ENCODE peak calls at places on chromosomes 2 and 18, in nine cellular contexts. F, P, U, A, W, H, X, E and N are unnamed samples.

GRCh38 chr2:120436885-120437603 is 91.1 kb downstream of the INHBB start:
- DNase-seq in P (no peak), E (no peak), H (peak), X (peak), U (peak), F (peak), A (no peak), W (peak), N (peak)

GRCh38 chr2:3246406-3246805 is 131.2 kb downstream of the EIPR1 start:
- DNase-seq in F (no peak), H (no peak), E (no peak), A (no peak), P (no peak), X (no peak), U (no peak), W (no peak), N (no peak)

GRCh38 chr2:222722327-222722946 is 51.0 kb downstream of the MOGAT1 start:
- DNase-seq in E (no peak), X (peak), P (no peak), H (peak), U (no peak), W (peak), F (no peak), A (no peak), N (no peak)

GRCh38 chr2:21118302-21118920 is 5.4 kb upstream of the TDRD15 start:
- DNase-seq in F (peak), P (peak), E (no peak), W (peak), A (no peak), H (peak), U (peak), X (peak), N (peak)

GRCh38 chr2:88059979-88060906 is 4.7 kb upstream of the KRCC1 start:
- DNase-seq in F (peak), P (peak), W (peak), E (peak), H (peak), U (peak), X (peak), A (no peak), N (no peak)

GRCh38 chr2:98583866-98584618 is 24.3 kb downstream of the COA5 start:
- DNase-seq in U (no peak), P (no peak), H (no peak), E (no peak), A (no peak), F (no peak), W (no peak), X (no peak), N (no peak)

GRCh38 chr2:168462543-168463045 is 6.5 kb downstream of the CERS6 start:
- DNase-seq in E (no peak), X (no peak), W (no peak), U (no peak), H (no peak), F (no peak), P (no peak), A (no peak), N (no peak)

GRCh38 chr2:231662028-231662810 is 46.1 kb upstream of the PTMA start:
- DNase-seq in F (peak), U (no peak), E (peak), A (no peak), P (peak), X (peak), W (peak), H (peak), N (peak)

GRCh38 chr2:146806295-146807005 is 1038.4 kb upstream of the ACVR2A start:
- DNase-seq in W (no peak), F (no peak), E (no peak), P (no peak), A (no peak), U (no peak), H (peak), X (peak), N (no peak)

GRCh38 chr2:190835303-190835930 is 45.2 kb upstream of the GLS start:
- DNase-seq in X (peak), U (no peak), W (no peak), E (no peak), A (no peak), F (no peak), H (peak), P (no peak), N (peak)

GRCh38 chr2:179861027-179861776 is at the start of gene ZNF385B:
- DNase-seq in U (no peak), E (no peak), A (peak), F (no peak), X (peak), H (no peak), P (peak), W (peak), N (no peak)

GRCh38 chr2:53985646-53986045 is 14.9 kb upstream of the PSME4 start:
- DNase-seq in W (no peak), X (no peak), H (no peak), F (no peak), E (no peak), P (no peak), A (no peak), U (no peak), N (no peak)

GRCh38 chr2:18200771-18201170 is 322.3 kb downstream of the KCNS3 start:
- DNase-seq in F (no peak), E (peak), P (no peak), U (no peak), H (no peak), X (no peak), A (no peak), W (no peak), N (no peak)

GRCh38 chr2:168136392-168136977 is 110.9 kb downstream of the STK39 start:
- DNase-seq in P (no peak), F (peak), W (peak), E (no peak), X (peak), A (no peak), H (no peak), U (peak), N (peak)

GRCh38 chr18:49839012-49839411 is 25.7 kb upstream of the ACAA2 start:
- DNase-seq in A (no peak), W (no peak), X (peak), P (no peak), H (no peak), U (no peak), E (no peak), F (no peak), N (peak)

GRCh38 chr2:212147921-212148513 is 390.6 kb downstream of the ERBB4 start:
- DNase-seq in U (no peak), X (peak), W (peak), E (no peak), H (no peak), F (no peak), P (no peak), A (no peak), N (no peak)